ENCODE peak calls at places on chromosomes 6 and 20, in six cellular contexts. Z is heart left ventricle, X is hepatocyte, V is heart right ventricle, Q is cardiac muscle cell, N is PC-9. G is an unnamed sample.

GRCh38 chr6:33080127-33081089 is 4.6 kb downstream of the HLA-DPB1 start:
- DNase-seq in Z (peak), X (peak), V (peak), Q (peak), N (no peak), G (no peak)

GRCh38 chr6:1044040-1044836 is 267.7 kb upstream of the FOXQ1 start:
- DNase-seq in Z (no peak), X (no peak), V (no peak), Q (no peak), N (no peak), G (no peak)

GRCh38 chr6:148943451-148943850 is 196.6 kb downstream of the UST start:
- DNase-seq in Z (no peak), X (no peak), V (no peak), Q (peak), N (no peak), G (no peak)

GRCh38 chr6:114063956-114064355 is 93.0 kb upstream of the HDAC2 start:
- DNase-seq in Z (no peak), X (no peak), V (no peak), Q (peak), N (no peak), G (no peak)

GRCh38 chr6:11197175-11197535 is 35.3 kb downstream of the NEDD9 start:
- DNase-seq in Z (no peak), X (no peak), V (no peak), Q (peak), N (no peak), G (no peak)

GRCh38 chr6:123777554-123777953 is 26.1 kb upstream of the NKAIN2 start:
- DNase-seq in Z (no peak), X (no peak), V (no peak), Q (peak), N (no peak), G (peak)

GRCh38 chr6:13038315-13039261 is 289.7 kb downstream of the TBC1D7 start:
- DNase-seq in Z (peak), X (no peak), V (peak), Q (peak), N (no peak), G (peak)

GRCh38 chr6:36907781-36908180 is 22.0 kb downstream of the C6orf89 start:
- DNase-seq in Z (peak), X (peak), V (peak), Q (peak), N (no peak), G (peak)

GRCh38 chr6:31813463-31813849 is 1.6 kb downstream of the HSPA1L start:
- DNase-seq in Z (no peak), X (no peak), V (no peak), Q (no peak), N (no peak), G (no peak)

GRCh38 chr20:57627339-57627738 is 7.1 kb upstream of the ZBP1 start:
- DNase-seq in Z (no peak), X (no peak), V (no peak), Q (no peak), N (no peak), G (no peak)
- H3K27ac ChIP-seq in Z (peak), X (peak), V (peak), Q (no peak), N (no peak), G (peak)

GRCh38 chr6:22959571-22959970 is 390.2 kb downstream of the HDGFL1 start:
- DNase-seq in Z (no peak), X (no peak), V (no peak), Q (no peak), N (no peak), G (no peak)

GRCh38 chr6:22958677-22959076 is 389.3 kb downstream of the HDGFL1 start:
- DNase-seq in Z (no peak), X (no peak), V (no peak), Q (no peak), N (no peak), G (no peak)

GRCh38 chr6:22952076-22952475 is 382.7 kb downstream of the HDGFL1 start:
- DNase-seq in Z (no peak), X (peak), V (no peak), Q (no peak), N (no peak), G (no peak)

GRCh38 chr6:22954749-22955385 is 385.5 kb downstream of the HDGFL1 start:
- DNase-seq in Z (no peak), X (no peak), V (no peak), Q (peak), N (no peak), G (no peak)

DNA sequence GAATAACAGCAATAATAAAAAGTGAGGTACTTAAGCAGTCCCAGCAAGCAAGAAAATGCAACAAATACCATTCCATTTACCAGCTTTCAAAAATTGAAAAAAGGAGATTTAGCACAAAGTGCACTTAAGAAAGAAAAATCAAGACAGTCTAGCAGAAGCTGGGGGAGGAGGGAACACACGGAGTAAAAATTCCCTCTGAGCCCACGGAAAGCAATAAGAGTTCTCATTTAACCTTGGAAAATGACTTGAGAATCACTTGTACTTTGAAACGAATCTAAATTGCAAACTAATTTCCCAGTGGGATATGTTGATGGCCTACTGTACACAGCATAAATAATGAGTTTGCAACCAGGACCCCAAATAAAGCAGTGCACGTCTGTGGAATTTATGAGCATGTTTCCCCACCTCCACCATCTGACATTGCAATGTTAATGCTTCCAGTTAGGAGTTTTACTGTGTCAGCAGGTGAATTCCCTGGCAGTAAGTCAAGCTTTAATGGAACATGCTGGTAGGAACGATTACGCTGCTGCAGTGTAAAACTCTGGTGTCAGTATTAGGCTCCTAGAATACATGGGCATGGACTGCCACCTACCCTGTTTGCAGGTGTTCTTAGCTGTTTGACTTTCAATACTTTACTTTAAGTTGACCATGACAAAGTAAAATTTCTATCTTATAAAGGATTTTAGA is 386.8 kb downstream of the HDGFL1 start:
- DNase-seq in Z (no peak), X (peak), V (peak), Q (no peak), N (no peak), G (no peak)
- H3K27ac ChIP-seq in Z (no peak), X (peak), V (no peak), Q (no peak), N (no peak), G (no peak)

GRCh38 chr6:130858054-130858453 is 30.8 kb downstream of the SMLR1 start:
- DNase-seq in Z (no peak), X (no peak), V (no peak), Q (no peak), N (no peak), G (no peak)

GRCh38 chr6:130851026-130851425 is 23.8 kb downstream of the SMLR1 start:
- DNase-seq in Z (no peak), X (no peak), V (no peak), Q (no peak), N (no peak), G (no peak)

GRCh38 chr6:130852844-130853554 is 25.8 kb downstream of the SMLR1 start:
- DNase-seq in Z (no peak), X (no peak), V (no peak), Q (no peak), N (no peak), G (no peak)

GRCh38 chr6:130849501-130850039 is 22.4 kb downstream of the SMLR1 start:
- DNase-seq in Z (no peak), X (no peak), V (no peak), Q (no peak), N (no peak), G (no peak)

DNA sequence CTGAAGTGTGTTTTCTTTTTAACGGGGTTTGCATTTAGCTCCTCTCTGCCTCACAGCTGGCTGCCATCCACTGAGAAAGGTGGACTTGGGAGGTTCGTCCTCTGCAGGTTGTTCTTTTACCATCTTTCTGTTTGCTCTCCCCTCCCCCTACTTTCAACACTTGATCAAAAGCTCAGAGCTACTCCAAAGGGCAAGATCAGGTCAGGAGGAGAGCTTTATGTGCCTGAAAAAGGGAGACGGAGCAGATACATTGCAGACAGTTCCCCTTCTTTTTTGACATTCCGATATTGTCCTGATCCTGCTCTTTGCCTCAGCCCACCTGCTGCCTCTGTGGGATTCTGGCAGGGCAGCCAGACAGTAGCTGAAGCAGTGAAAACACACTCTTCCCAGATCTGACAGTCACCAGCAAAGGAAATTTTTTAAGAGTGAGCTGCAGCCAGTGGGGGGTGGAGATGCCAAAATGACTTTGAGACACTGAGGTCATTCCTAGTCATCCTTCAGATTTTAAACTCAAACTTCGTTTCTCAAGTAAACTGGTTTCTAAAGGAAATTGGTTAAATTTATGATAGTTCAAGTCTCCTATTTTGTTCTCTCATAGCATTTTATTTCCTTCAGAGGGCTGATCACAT is 26.5 kb downstream of the SMLR1 start:
- DNase-seq in Z (no peak), X (peak), V (no peak), Q (no peak), N (no peak), G (no peak)
- H3K27ac ChIP-seq in Z (no peak), X (peak), V (no peak), Q (peak), N (no peak), G (no peak)

GRCh38 chr20:62436692-62437091 is 9.4 kb upstream of the RBBP8NL start:
- DNase-seq in Z (no peak), X (no peak), V (no peak), Q (no peak), N (no peak), G (no peak)

GRCh38 chr20:62439218-62439617 is 11.9 kb upstream of the RBBP8NL start:
- DNase-seq in Z (no peak), X (no peak), V (no peak), Q (no peak), N (no peak), G (no peak)

GRCh38 chr20:62437430-62437829 is 10.1 kb upstream of the RBBP8NL start:
- DNase-seq in Z (no peak), X (no peak), V (no peak), Q (no peak), N (no peak), G (no peak)

GRCh38 chr20:62434098-62434497 is 6.8 kb upstream of the RBBP8NL start:
- DNase-seq in Z (no peak), X (no peak), V (no peak), Q (no peak), N (no peak), G (no peak)

DNA sequence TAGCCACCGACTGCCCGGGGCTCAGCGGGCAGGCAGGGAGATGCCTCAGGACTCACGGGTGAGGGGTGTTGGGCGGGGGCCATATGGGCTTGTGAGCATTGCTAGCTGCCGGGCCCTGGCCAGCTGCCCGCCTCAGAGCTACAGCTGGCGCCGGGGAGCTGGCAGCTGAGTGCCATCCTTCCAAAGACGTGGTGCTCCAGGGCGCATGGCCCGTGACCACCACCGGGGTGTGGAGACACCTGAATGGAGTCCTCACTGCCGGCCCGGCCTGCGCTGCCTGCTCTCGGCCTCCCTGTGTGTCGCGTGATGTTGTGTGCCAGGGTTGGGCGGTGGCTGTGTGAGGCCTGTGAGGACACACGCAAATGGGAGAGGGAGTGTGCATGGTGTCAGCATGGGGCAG is 10.6 kb upstream of the RBBP8NL start:
- DNase-seq in Z (no peak), X (no peak), V (no peak), Q (no peak), N (no peak), G (no peak)
- H3K27ac ChIP-seq in Z (no peak), X (peak), V (no peak), Q (no peak), N (no peak), G (no peak)

GRCh38 chr6:22025468-22026159 is 271.2 kb downstream of the PRL start:
- DNase-seq in Z (no peak), X (peak), V (peak), Q (peak), N (no peak), G (no peak)
- H3K27ac ChIP-seq in Z (peak), X (peak), V (peak), Q (peak), N (no peak), G (peak)

DNA sequence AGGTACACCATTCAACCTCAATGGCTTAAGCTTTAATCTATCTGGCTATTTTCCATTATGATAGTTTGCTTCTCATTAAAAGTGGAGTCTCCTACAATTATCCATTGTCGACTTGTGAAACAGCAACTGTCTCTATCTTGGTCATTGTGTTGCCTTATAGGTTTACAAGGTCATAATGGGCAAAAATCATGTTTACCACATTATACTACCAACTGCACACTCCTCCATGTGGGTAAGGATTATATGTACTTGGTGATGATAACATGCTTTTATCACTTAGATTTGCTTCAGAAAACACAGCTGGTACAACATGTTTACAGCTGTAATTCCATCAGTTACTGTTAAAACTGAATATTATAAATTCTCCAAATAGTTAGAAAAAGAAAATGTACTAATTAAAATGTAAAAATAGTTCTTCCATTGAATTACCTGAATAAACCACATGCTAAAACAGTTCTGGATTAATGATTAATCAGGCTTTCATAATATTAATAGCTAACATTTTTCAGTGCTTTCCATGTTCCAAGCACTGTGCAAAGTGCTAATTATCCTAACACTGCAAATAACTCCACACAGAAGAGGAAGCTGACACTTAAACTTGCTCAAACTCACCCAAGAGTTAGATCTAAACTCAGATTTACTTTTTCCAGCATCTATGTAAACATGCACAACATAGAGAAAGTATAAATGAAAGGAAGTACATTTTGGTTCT is 96.7 kb downstream of the OGFRL1 start:
- DNase-seq in Z (no peak), X (no peak), V (no peak), Q (no peak), N (no peak), G (no peak)
- H3K27ac ChIP-seq in Z (no peak), X (no peak), V (no peak), Q (no peak), N (peak), G (no peak)

GRCh38 chr6:26270121-26270861 is 94.7 kb upstream of the BTN3A2 start:
- DNase-seq in Z (no peak), X (no peak), V (no peak), Q (peak), N (no peak), G (no peak)

GRCh38 chr6:26271640-26272090 is 93.3 kb upstream of the BTN3A2 start:
- DNase-seq in Z (no peak), X (no peak), V (no peak), Q (no peak), N (no peak), G (no peak)

GRCh38 chr6:26270903-26271639 is 93.9 kb upstream of the BTN3A2 start:
- DNase-seq in Z (peak), X (peak), V (peak), Q (peak), N (peak), G (no peak)

GRCh38 chr6:26273673-26274595 is 91.1 kb upstream of the BTN3A2 start:
- DNase-seq in Z (no peak), X (no peak), V (no peak), Q (peak), N (no peak), G (no peak)

GRCh38 chr6:26272171-26272631 is 92.8 kb upstream of the BTN3A2 start:
- DNase-seq in Z (peak), X (peak), V (peak), Q (no peak), N (peak), G (no peak)
- H3K27ac ChIP-seq in Z (peak), X (peak), V (peak), Q (peak), N (peak), G (peak)

GRCh38 chr6:150723056-150723658 is 123.5 kb downstream of the PLEKHG1 start:
- DNase-seq in Z (no peak), X (no peak), V (no peak), Q (no peak), N (no peak), G (no peak)
- H3K27ac ChIP-seq in Z (no peak), X (no peak), V (no peak), Q (no peak), N (peak), G (peak)

GRCh38 chr20:37055276-37055675 is 40.5 kb downstream of the RBL1 start:
- DNase-seq in Z (no peak), X (no peak), V (no peak), Q (no peak), N (no peak), G (no peak)

DNA sequence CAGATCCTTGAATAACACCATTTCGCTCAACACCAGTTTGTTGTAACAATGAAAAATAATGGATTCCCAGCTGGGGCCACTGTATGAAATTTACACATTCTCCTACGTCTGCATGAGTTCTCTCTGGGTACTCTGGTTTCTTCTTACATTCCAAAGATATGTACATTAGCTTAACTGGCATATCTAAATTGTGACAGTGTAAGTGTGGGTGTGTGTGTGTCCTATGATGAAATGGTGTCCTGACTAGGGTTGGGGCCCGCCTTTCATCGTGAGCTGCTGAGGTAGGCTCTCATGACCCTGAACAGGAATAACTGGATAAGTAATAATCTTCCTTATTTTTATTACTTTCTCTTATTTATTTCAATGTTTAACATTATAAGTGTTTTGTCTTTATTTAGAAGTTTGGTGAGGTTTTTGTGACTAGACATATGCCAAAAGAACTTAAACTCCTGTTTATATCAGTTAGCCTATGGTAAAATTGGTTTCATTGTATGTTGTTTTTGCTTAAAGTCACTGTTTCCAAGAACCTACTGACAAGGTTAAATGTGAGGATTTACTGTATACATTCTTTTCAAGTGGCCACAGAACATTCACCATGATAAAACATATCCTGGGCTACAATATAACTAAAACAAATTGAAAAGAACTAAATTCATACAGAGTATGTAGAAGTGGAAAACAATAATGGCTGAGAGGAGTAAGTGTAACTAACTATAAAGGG is 42.4 kb downstream of the RBL1 start:
- DNase-seq in Z (no peak), X (no peak), V (no peak), Q (peak), N (no peak), G (no peak)
- H3K27ac ChIP-seq in Z (no peak), X (peak), V (no peak), Q (no peak), N (no peak), G (no peak)